ENCODE peak calls at places on chromosomes 7 and 10, in eight cellular contexts. E is heart left ventricle; O is upper lobe of right lung; Z is Panc1; I is breast epithelium; P is endothelial cell of umbilical vein; Q is CD4-positive, alpha-beta memory T cell; T is A673. A is an unnamed sample. For H3K9me3, the result is how much of the 10 kb centered on the place peaks cover.

GRCh38 chr7:70614237-70614984 is 517.5 kb upstream of the GALNT17 start:
- DNase-seq in E (peak), P (no peak), I (peak), Z (no peak), T (peak), Q (no peak), O (no peak), A (no peak)

GRCh38 chr7:141200191-141201108 is 126.6 kb downstream of the TMEM178B start:
- DNase-seq in P (no peak), E (no peak), Z (no peak), I (no peak), T (no peak), Q (no peak), O (no peak), A (no peak)

GRCh38 chr7:55133630-55134392 is 115.0 kb downstream of the EGFR start:
- DNase-seq in Z (peak), P (peak), E (peak), O (peak), Q (no peak), I (no peak), T (no peak), A (no peak)

GRCh38 chr10:123556736-123557135 is 109.4 kb upstream of the GPR26 start:
- DNase-seq in I (no peak), P (no peak), O (no peak), T (no peak), E (no peak), Q (no peak), Z (no peak), A (no peak)

GRCh38 chr10:42836096-42836495 is 53.5 kb downstream of the BMS1 start:
- DNase-seq in P (no peak), I (no peak), Z (no peak), E (no peak), O (no peak), Q (no peak), T (no peak), A (no peak)

GRCh38 chr10:18455086-18455884 is 196.1 kb downstream of the NSUN6 start:
- DNase-seq in Q (no peak), I (no peak), O (no peak), T (peak), E (no peak), Z (no peak), P (no peak), A (no peak)

GRCh38 chr7:18939771-18940576 is 177.5 kb downstream of the TWIST1 start:
- DNase-seq in E (no peak), Q (no peak), O (no peak), T (no peak), P (peak), I (no peak), Z (no peak), A (no peak)

GRCh38 chr7:30974605-30975256 is 11.0 kb downstream of the GHRHR start:
- DNase-seq in P (peak), O (peak), Q (no peak), Z (no peak), T (peak), I (no peak), E (peak), A (no peak)

GRCh38 chr10:112379635-112380296 is 5.8 kb downstream of the ACSL5 start:
- DNase-seq in Q (no peak), E (no peak), I (no peak), O (no peak), Z (no peak), T (no peak), P (peak), A (no peak)

GRCh38 chr7:75994388-75995051 is at the start of gene TMEM120A:
- DNase-seq in T (peak), P (peak), Z (peak), O (peak), Q (peak), I (peak), E (peak), A (peak)

GRCh38 chr7:144019457-144019856 is 19.3 kb downstream of the OR6B1 start:
- DNase-seq in E (no peak), O (no peak), Q (no peak), Z (no peak), P (peak), I (no peak), T (peak), A (no peak)

GRCh38 chr10:93915603-93916002 is 21.8 kb downstream of the SLC35G1 start:
- DNase-seq in Z (no peak), T (peak), E (no peak), Q (no peak), I (no peak), O (no peak), P (no peak), A (no peak)

GRCh38 chr7:155369766-155370165 is 72.1 kb downstream of the INSIG1 start:
- DNase-seq in T (no peak), E (no peak), P (no peak), O (no peak), I (peak), Z (no peak), Q (no peak), A (no peak)

GRCh38 chr7:115009139-115009538 is 87.2 kb downstream of the MDFIC start:
- DNase-seq in T (no peak), I (no peak), Q (peak), P (no peak), O (no peak), Z (no peak), E (no peak), A (no peak)

GRCh38 chr10:125661942-125662515 is 20.9 kb downstream of the TEX36 start:
- DNase-seq in E (no peak), P (no peak), I (no peak), T (peak), O (no peak), Z (no peak), Q (no peak), A (no peak)

GRCh38 chr10:103584216-103585010 is 90.9 kb downstream of the NEURL1 start:
- DNase-seq in O (no peak), Z (no peak), E (peak), T (no peak), I (no peak), Q (peak), P (no peak), A (peak)

GRCh38 chr7:36153571-36154097 is 580 bp downstream of the EEPD1 start:
- DNase-seq in E (peak), T (no peak), Q (no peak), Z (no peak), P (no peak), O (peak), I (no peak), A (no peak)

GRCh38 chr7:78620931-78621330 is 822.4 kb downstream of the PHTF2 start:
- DNase-seq in Z (no peak), Q (no peak), O (no peak), I (no peak), P (peak), E (no peak), T (peak), A (no peak)

GRCh38 chr10:68106656-68107055 is 2.6 kb upstream of the MYPN start:
- DNase-seq in Z (peak), P (no peak), T (peak), E (no peak), Q (no peak), I (no peak), O (no peak), A (no peak)

GRCh38 chr7:38465946-38466345 is 165.2 kb downstream of the AMPH start:
- DNase-seq in O (no peak), T (no peak), E (no peak), P (peak), Q (no peak), Z (no peak), I (no peak), A (no peak)

GRCh38 chr7:91784469-91784868 is 96.0 kb downstream of the MTERF1 start:
- DNase-seq in E (no peak), I (no peak), Z (no peak), O (no peak), T (peak), P (peak), Q (no peak), A (no peak)

GRCh38 chr7:125147047-125147446 is 217.4 kb upstream of the POT1 start:
- DNase-seq in T (no peak), I (no peak), Q (no peak), O (no peak), Z (no peak), P (no peak), E (no peak), A (no peak)

GRCh38 chr10:130394832-130395231 is 258.6 kb downstream of the GLRX3 start:
- DNase-seq in Q (no peak), T (no peak), I (no peak), P (no peak), E (no peak), Z (no peak), O (no peak), A (no peak)

GRCh38 chr10:130393342-130393741 is 257.2 kb downstream of the GLRX3 start:
- DNase-seq in T (no peak), Z (no peak), E (no peak), Q (no peak), O (no peak), P (no peak), I (peak), A (no peak)

GRCh38 chr10:130398090-130398994 is 262.2 kb downstream of the GLRX3 start:
- DNase-seq in Z (no peak), P (no peak), I (no peak), T (no peak), O (no peak), Q (no peak), E (no peak), A (no peak)

GRCh38 chr10:130395248-130395936 is 259.2 kb downstream of the GLRX3 start:
- DNase-seq in E (no peak), T (no peak), I (peak), Q (no peak), P (no peak), Z (no peak), O (no peak), A (no peak)

DNA sequence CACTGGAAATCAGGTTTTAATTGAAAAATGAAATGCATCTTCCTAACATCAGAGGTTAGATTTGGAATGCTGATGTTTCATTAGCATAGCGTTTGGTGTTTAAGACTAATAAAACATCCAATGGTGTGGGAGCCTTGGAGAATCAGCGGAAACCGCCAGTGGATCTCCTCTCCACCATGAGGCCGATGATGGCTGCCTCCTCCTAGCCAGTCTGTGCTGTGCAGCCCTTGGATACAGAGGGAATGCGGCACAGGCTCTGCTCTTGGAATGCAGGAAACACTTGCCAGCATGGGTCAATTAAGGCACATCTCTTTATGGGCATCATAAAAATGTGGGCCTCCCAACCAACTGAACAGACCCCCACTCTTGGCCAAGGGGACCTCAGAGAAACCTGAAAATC is 259.9 kb downstream of the GLRX3 start:
- DNase-seq in O (no peak), Z (no peak), T (no peak), I (no peak), Q (no peak), P (no peak), E (no peak), A (no peak)
- H3K9me3 ChIP-seq in O (under half), Z (under half), T (under half), I (under half), Q (under half), P (under half), E (under half), A (under half)

GRCh38 chr7:66189695-66190503 is 15.2 kb upstream of the TPST1 start:
- DNase-seq in T (no peak), P (no peak), Q (no peak), E (no peak), I (no peak), Z (no peak), O (peak), A (no peak)

GRCh38 chr7:66198461-66198860 is 6.7 kb upstream of the TPST1 start:
- DNase-seq in Q (no peak), O (no peak), I (no peak), E (no peak), Z (no peak), P (no peak), T (no peak), A (no peak)

GRCh38 chr7:66188645-66189044 is 16.5 kb upstream of the TPST1 start:
- DNase-seq in P (no peak), T (no peak), I (no peak), Q (no peak), O (no peak), Z (no peak), E (no peak), A (no peak)

GRCh38 chr7:66190504-66190857 is 14.7 kb upstream of the TPST1 start:
- DNase-seq in I (no peak), E (no peak), O (no peak), P (no peak), Z (no peak), T (no peak), Q (no peak), A (no peak)

GRCh38 chr7:66193146-66193725 is 11.9 kb upstream of the TPST1 start:
- DNase-seq in I (no peak), T (no peak), Q (no peak), E (no peak), Z (no peak), O (no peak), P (no peak), A (no peak)
- H3K9me3 ChIP-seq in I (under half), T (under half), Q (under half), E (under half), Z (under half), O (under half), P (under half), A (under half)

DNA sequence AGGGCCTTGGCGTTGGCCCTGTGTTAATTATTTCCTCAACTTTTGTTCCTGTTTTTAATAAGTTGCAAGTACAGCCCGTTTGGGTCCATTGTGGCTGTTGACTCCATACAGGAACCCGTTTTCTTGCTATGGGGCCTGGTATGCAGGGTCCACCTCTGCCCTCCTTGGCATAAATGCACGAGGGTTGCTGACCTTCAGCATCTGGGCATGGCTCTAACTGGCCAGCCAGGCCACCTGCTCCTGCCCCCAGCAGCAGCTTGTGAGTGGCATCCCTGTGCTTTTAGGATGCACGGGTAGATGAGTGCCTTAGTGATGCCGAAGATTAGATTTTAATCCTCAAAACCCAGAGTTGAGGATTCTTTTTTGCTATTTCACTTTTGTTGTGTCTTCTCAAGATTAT is 123.2 kb downstream of the GLRX3 start:
- DNase-seq in T (no peak), I (no peak), O (no peak), Q (no peak), Z (no peak), P (no peak), E (no peak), A (no peak)
- H3K9me3 ChIP-seq in T (under half), I (under half), O (under half), Q (under half), Z (under half), P (under half), E (under half), A (under half)

GRCh38 chr7:157771689-157772088 is 434.9 kb downstream of the DNAJB6 start:
- DNase-seq in Q (no peak), P (no peak), T (no peak), O (no peak), I (no peak), E (no peak), Z (no peak), A (no peak)
- H3K9me3 ChIP-seq in Q (under half), P (under half), T (under half), O (under half), I (under half), E (under half), Z (under half), A (under half)

DNA sequence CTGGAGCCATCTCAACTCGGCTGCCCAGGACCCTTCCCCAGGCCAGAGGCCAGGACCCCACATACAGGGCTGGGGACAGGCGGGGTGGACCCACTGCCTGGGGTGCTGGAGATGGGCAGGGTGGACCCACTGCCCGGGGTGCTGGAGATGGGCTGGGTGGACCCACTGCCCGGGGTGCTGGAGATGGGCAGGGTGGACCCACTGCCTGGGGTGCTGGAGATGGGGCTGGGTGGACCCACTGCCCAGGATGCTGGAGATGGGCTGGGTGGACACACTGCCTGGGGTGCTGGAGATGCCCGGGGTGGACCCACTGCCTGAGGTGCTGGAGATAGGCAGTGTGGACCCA is 32.4 kb upstream of the FOXL3 start:
- DNase-seq in I (no peak), O (peak), P (no peak), Z (no peak), E (no peak), T (no peak), Q (no peak), A (no peak)
- H3K9me3 ChIP-seq in I (under half), O (under half), P (under half), Z (under half), E (under half), T (under half), Q (under half), A (under half)

A was measured in T-helper 17 cell.